ENCODE peak calls at places on chromosomes 6 and 20, in six cellular contexts. One of them, this sample, is unnamed. For H3K4me1, the result is how much of the 10 kb centered on the place peaks cover.

GRCh38 chr6:56699066-56699654 is 56.5 kb upstream of the DST start:
- DNase-seq in CD8-positive, alpha-beta T cell: no peak
- DNase-seq in psoas muscle: no peak
- DNase-seq in MM.1S: peak
- DNase-seq in A549: no peak
- DNase-seq in DND-41: no peak
- DNase-seq in this sample: no peak

GRCh38 chr20:24722586-24722985 is 226.5 kb upstream of the CST7 start:
- DNase-seq in CD8-positive, alpha-beta T cell: no peak
- DNase-seq in psoas muscle: no peak
- DNase-seq in MM.1S: no peak
- DNase-seq in A549: no peak
- DNase-seq in DND-41: no peak
- DNase-seq in this sample: no peak

GRCh38 chr6:33895296-33895695 is 91.5 kb upstream of the MLN start:
- DNase-seq in CD8-positive, alpha-beta T cell: peak
- DNase-seq in psoas muscle: no peak
- DNase-seq in MM.1S: no peak
- DNase-seq in A549: no peak
- DNase-seq in DND-41: no peak
- DNase-seq in this sample: peak

GRCh38 chr6:134317471-134318131 is at the start of gene SGK1:
- DNase-seq in CD8-positive, alpha-beta T cell: peak
- DNase-seq in psoas muscle: no peak
- DNase-seq in MM.1S: no peak
- DNase-seq in A549: peak
- DNase-seq in DND-41: no peak
- DNase-seq in this sample: peak

GRCh38 chr6:31920803-31921202 is 6.7 kb upstream of the C2 start:
- DNase-seq in CD8-positive, alpha-beta T cell: no peak
- DNase-seq in psoas muscle: no peak
- DNase-seq in MM.1S: no peak
- DNase-seq in A549: peak
- DNase-seq in DND-41: no peak
- DNase-seq in this sample: no peak

GRCh38 chr6:152426276-152426675 is 210.9 kb downstream of the SYNE1 start:
- DNase-seq in CD8-positive, alpha-beta T cell: no peak
- DNase-seq in psoas muscle: no peak
- DNase-seq in MM.1S: no peak
- DNase-seq in A549: no peak
- DNase-seq in DND-41: no peak
- DNase-seq in this sample: no peak

GRCh38 chr20:11483697-11484096 is 434.0 kb upstream of the BTBD3 start:
- DNase-seq in CD8-positive, alpha-beta T cell: no peak
- DNase-seq in psoas muscle: no peak
- DNase-seq in MM.1S: no peak
- DNase-seq in A549: no peak
- DNase-seq in DND-41: no peak
- DNase-seq in this sample: no peak

GRCh38 chr6:37049990-37050853 is 44.8 kb downstream of the FGD2 start:
- DNase-seq in CD8-positive, alpha-beta T cell: peak
- DNase-seq in psoas muscle: peak
- DNase-seq in MM.1S: peak
- DNase-seq in A549: no peak
- DNase-seq in DND-41: peak
- DNase-seq in this sample: peak

GRCh38 chr6:33854572-33855030 is 50.8 kb upstream of the MLN start:
- DNase-seq in CD8-positive, alpha-beta T cell: no peak
- DNase-seq in psoas muscle: no peak
- DNase-seq in MM.1S: no peak
- DNase-seq in A549: no peak
- DNase-seq in DND-41: no peak
- DNase-seq in this sample: no peak

GRCh38 chr6:113634352-113635163 is 222.6 kb upstream of the MARCKS start:
- DNase-seq in CD8-positive, alpha-beta T cell: no peak
- DNase-seq in psoas muscle: no peak
- DNase-seq in MM.1S: no peak
- DNase-seq in A549: peak
- DNase-seq in DND-41: no peak
- DNase-seq in this sample: no peak

GRCh38 chr6:125512621-125513020 is 210.9 kb upstream of the HDDC2 start:
- DNase-seq in CD8-positive, alpha-beta T cell: no peak
- DNase-seq in psoas muscle: no peak
- DNase-seq in MM.1S: peak
- DNase-seq in A549: peak
- DNase-seq in DND-41: no peak
- DNase-seq in this sample: no peak

GRCh38 chr6:48144024-48144423 is 33.0 kb upstream of the PTCHD4 start:
- DNase-seq in CD8-positive, alpha-beta T cell: no peak
- DNase-seq in psoas muscle: no peak
- DNase-seq in MM.1S: no peak
- DNase-seq in A549: no peak
- DNase-seq in DND-41: no peak
- DNase-seq in this sample: no peak

GRCh38 chr6:156980515-156980914 is 203.3 kb downstream of the ARID1B start:
- DNase-seq in CD8-positive, alpha-beta T cell: no peak
- DNase-seq in psoas muscle: no peak
- DNase-seq in MM.1S: no peak
- DNase-seq in A549: no peak
- DNase-seq in DND-41: no peak
- DNase-seq in this sample: no peak

GRCh38 chr6:5968817-5969726 is 37.7 kb downstream of the NRN1 start:
- DNase-seq in CD8-positive, alpha-beta T cell: no peak
- DNase-seq in psoas muscle: peak
- DNase-seq in MM.1S: peak
- DNase-seq in A549: no peak
- DNase-seq in DND-41: no peak
- DNase-seq in this sample: no peak

GRCh38 chr20:10706460-10706811 is 32.6 kb upstream of the JAG1 start:
- DNase-seq in CD8-positive, alpha-beta T cell: no peak
- DNase-seq in psoas muscle: no peak
- DNase-seq in MM.1S: no peak
- DNase-seq in A549: no peak
- DNase-seq in DND-41: no peak
- DNase-seq in this sample: no peak

GRCh38 chr6:42171813-42172595 is 1.2 kb upstream of the GUCA1A start:
- DNase-seq in CD8-positive, alpha-beta T cell: no peak
- DNase-seq in psoas muscle: no peak
- DNase-seq in MM.1S: no peak
- DNase-seq in A549: no peak
- DNase-seq in DND-41: no peak
- DNase-seq in this sample: no peak

GRCh38 chr20:11902264-11902663 is 15.4 kb upstream of the BTBD3 start:
- DNase-seq in CD8-positive, alpha-beta T cell: no peak
- DNase-seq in psoas muscle: no peak
- DNase-seq in MM.1S: no peak
- DNase-seq in A549: peak
- DNase-seq in DND-41: no peak
- DNase-seq in this sample: no peak

GRCh38 chr20:49687595-49688567 is 25.8 kb downstream of the B4GALT5 start:
- DNase-seq in CD8-positive, alpha-beta T cell: no peak
- DNase-seq in psoas muscle: no peak
- DNase-seq in MM.1S: no peak
- DNase-seq in A549: no peak
- DNase-seq in DND-41: no peak
- DNase-seq in this sample: no peak

GRCh38 chr20:44217342-44218092 is 6.9 kb upstream of the OSER1 start:
- DNase-seq in CD8-positive, alpha-beta T cell: peak
- DNase-seq in psoas muscle: peak
- DNase-seq in MM.1S: peak
- DNase-seq in A549: peak
- DNase-seq in DND-41: peak
- DNase-seq in this sample: peak

GRCh38 chr6:36545767-36546663 is 1.3 kb downstream of the STK38 start:
- DNase-seq in CD8-positive, alpha-beta T cell: peak
- DNase-seq in psoas muscle: no peak
- DNase-seq in MM.1S: peak
- DNase-seq in A549: no peak
- DNase-seq in DND-41: peak
- DNase-seq in this sample: peak

GRCh38 chr20:8362457-8362856 is 230.4 kb downstream of the PLCB1 start:
- DNase-seq in CD8-positive, alpha-beta T cell: no peak
- DNase-seq in psoas muscle: no peak
- DNase-seq in MM.1S: no peak
- DNase-seq in A549: no peak
- DNase-seq in DND-41: no peak
- DNase-seq in this sample: no peak

GRCh38 chr20:9407805-9408421 is 106.5 kb upstream of the LAMP5 start:
- DNase-seq in CD8-positive, alpha-beta T cell: peak
- DNase-seq in psoas muscle: no peak
- DNase-seq in MM.1S: peak
- DNase-seq in A549: peak
- DNase-seq in DND-41: peak
- DNase-seq in this sample: peak

GRCh38 chr20:16929756-16930155 is 181.6 kb downstream of the OTOR start:
- DNase-seq in CD8-positive, alpha-beta T cell: no peak
- DNase-seq in psoas muscle: no peak
- DNase-seq in MM.1S: no peak
- DNase-seq in A549: no peak
- DNase-seq in DND-41: no peak
- DNase-seq in this sample: no peak

GRCh38 chr6:101178748-101179147 is 214.8 kb upstream of the GRIK2 start:
- DNase-seq in CD8-positive, alpha-beta T cell: no peak
- DNase-seq in psoas muscle: no peak
- DNase-seq in MM.1S: no peak
- DNase-seq in A549: no peak
- DNase-seq in DND-41: no peak
- DNase-seq in this sample: no peak

GRCh38 chr6:47992805-47993204 is 118.2 kb downstream of the PTCHD4 start:
- DNase-seq in CD8-positive, alpha-beta T cell: no peak
- DNase-seq in psoas muscle: no peak
- DNase-seq in MM.1S: no peak
- DNase-seq in A549: no peak
- DNase-seq in DND-41: no peak
- DNase-seq in this sample: no peak

GRCh38 chr20:3128585-3128984 is 31.1 kb downstream of the FASTKD5 start:
- DNase-seq in CD8-positive, alpha-beta T cell: no peak
- DNase-seq in psoas muscle: no peak
- DNase-seq in MM.1S: no peak
- DNase-seq in A549: no peak
- DNase-seq in DND-41: no peak
- DNase-seq in this sample: no peak

GRCh38 chr6:156794963-156795362 is 17.8 kb downstream of the ARID1B start:
- DNase-seq in CD8-positive, alpha-beta T cell: no peak
- DNase-seq in psoas muscle: no peak
- DNase-seq in MM.1S: no peak
- DNase-seq in A549: no peak
- DNase-seq in DND-41: no peak
- DNase-seq in this sample: no peak

GRCh38 chr6:16755544-16755943 is 5.7 kb downstream of the ATXN1 start:
- DNase-seq in CD8-positive, alpha-beta T cell: no peak
- DNase-seq in psoas muscle: no peak
- DNase-seq in MM.1S: no peak
- DNase-seq in A549: no peak
- DNase-seq in DND-41: no peak
- DNase-seq in this sample: no peak
- H3K4me1 ChIP-seq in CD8-positive, alpha-beta T cell: under half
- H3K4me1 ChIP-seq in psoas muscle: half or more
- H3K4me1 ChIP-seq in MM.1S: under half
- H3K4me1 ChIP-seq in A549: half or more
- H3K4me1 ChIP-seq in DND-41: under half
- H3K4me1 ChIP-seq in this sample: under half

DNA sequence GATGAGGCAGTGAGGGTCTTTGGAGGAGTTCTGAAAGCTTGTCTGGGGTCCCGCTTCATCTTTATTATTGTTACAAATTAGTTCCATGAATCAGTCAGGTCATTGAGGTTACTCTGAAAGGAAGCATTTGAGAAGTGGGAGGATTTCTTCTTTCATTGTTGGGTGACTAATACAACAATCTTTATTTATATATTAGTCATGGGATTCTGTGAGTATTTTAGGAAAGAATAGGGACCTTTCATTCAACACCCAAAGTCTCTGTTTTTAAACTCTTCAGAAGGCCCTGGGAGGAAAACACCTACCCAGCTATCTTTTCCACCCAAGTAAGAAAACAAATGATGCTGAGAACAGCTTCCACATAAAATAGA is 98.3 kb downstream of the SOD2 start:
- DNase-seq in CD8-positive, alpha-beta T cell: no peak
- DNase-seq in psoas muscle: no peak
- DNase-seq in MM.1S: no peak
- DNase-seq in A549: peak
- DNase-seq in DND-41: no peak
- DNase-seq in this sample: no peak
- H3K4me3 ChIP-seq in CD8-positive, alpha-beta T cell: no peak
- H3K4me3 ChIP-seq in psoas muscle: no peak
- H3K4me3 ChIP-seq in MM.1S: no peak
- H3K4me3 ChIP-seq in A549: no peak
- H3K4me3 ChIP-seq in DND-41: no peak
- H3K4me3 ChIP-seq in this sample: no peak

GRCh38 chr20:38167466-38167850 is 2.4 kb upstream of the TGM2 start:
- DNase-seq in CD8-positive, alpha-beta T cell: no peak
- DNase-seq in psoas muscle: no peak
- DNase-seq in MM.1S: no peak
- DNase-seq in A549: no peak
- DNase-seq in DND-41: no peak
- DNase-seq in this sample: no peak

GRCh38 chr20:38164624-38165088 is 414 bp downstream of the TGM2 start:
- DNase-seq in CD8-positive, alpha-beta T cell: no peak
- DNase-seq in psoas muscle: no peak
- DNase-seq in MM.1S: no peak
- DNase-seq in A549: no peak
- DNase-seq in DND-41: no peak
- DNase-seq in this sample: no peak

GRCh38 chr20:38166707-38167233 is 1.7 kb upstream of the TGM2 start:
- DNase-seq in CD8-positive, alpha-beta T cell: no peak
- DNase-seq in psoas muscle: no peak
- DNase-seq in MM.1S: no peak
- DNase-seq in A549: no peak
- DNase-seq in DND-41: no peak
- DNase-seq in this sample: no peak

GRCh38 chr20:38165089-38165965 is at the start of gene TGM2:
- DNase-seq in CD8-positive, alpha-beta T cell: peak
- DNase-seq in psoas muscle: peak
- DNase-seq in MM.1S: peak
- DNase-seq in A549: peak
- DNase-seq in DND-41: no peak
- DNase-seq in this sample: peak

GRCh38 chr20:38165966-38166706 is 1.1 kb upstream of the TGM2 start:
- DNase-seq in CD8-positive, alpha-beta T cell: no peak
- DNase-seq in psoas muscle: no peak
- DNase-seq in MM.1S: no peak
- DNase-seq in A549: no peak
- DNase-seq in DND-41: no peak
- DNase-seq in this sample: no peak
- H3K4me1 ChIP-seq in CD8-positive, alpha-beta T cell: under half
- H3K4me1 ChIP-seq in psoas muscle: under half
- H3K4me1 ChIP-seq in MM.1S: under half
- H3K4me1 ChIP-seq in A549: half or more
- H3K4me1 ChIP-seq in DND-41: under half
- H3K4me1 ChIP-seq in this sample: under half

DNA sequence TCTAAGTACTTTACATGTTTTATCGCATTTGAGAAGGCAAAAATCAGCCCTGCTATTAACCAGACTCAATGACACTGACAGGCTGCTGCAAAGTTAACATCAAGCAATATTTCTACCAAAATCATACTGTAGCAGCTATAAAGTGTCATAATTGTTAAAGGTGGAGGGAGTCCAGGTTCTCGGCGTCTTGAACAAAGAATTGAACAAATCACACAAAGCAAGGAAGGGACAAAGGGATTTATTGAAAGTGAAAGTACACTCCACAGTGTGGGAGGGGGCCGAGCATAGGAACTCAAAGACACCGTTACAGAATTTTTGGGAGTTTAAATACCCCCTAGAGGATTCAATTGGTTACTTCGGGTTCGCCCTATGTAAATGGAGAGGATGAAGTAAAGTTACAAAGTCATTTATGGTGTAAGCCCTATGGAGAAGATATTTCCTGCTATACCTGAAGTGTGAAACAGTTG is 12.9 kb upstream of the ZNF391 start:
- DNase-seq in CD8-positive, alpha-beta T cell: no peak
- DNase-seq in psoas muscle: no peak
- DNase-seq in MM.1S: peak
- DNase-seq in A549: no peak
- DNase-seq in DND-41: peak
- DNase-seq in this sample: no peak
- H3K4me3 ChIP-seq in CD8-positive, alpha-beta T cell: peak
- H3K4me3 ChIP-seq in psoas muscle: peak
- H3K4me3 ChIP-seq in MM.1S: peak
- H3K4me3 ChIP-seq in A549: no peak
- H3K4me3 ChIP-seq in DND-41: no peak
- H3K4me3 ChIP-seq in this sample: peak